ENCODE peak calls at places on chromosomes 5 and 9, in six cellular contexts. One of them, this sample, is unnamed.

GRCh38 chr9:2385746-2386145 is 235.8 kb upstream of the VLDLR start:
- DNase-seq in anterior cingulate cortex: no peak
- DNase-seq in stromal cell of bone marrow: no peak
- DNase-seq in aorta: no peak
- DNase-seq in NCI-H1092: no peak
- DNase-seq in NCI-H460: no peak
- DNase-seq in this sample: no peak

GRCh38 chr9:87337335-87338074 is 160.2 kb upstream of the DAPK1 start:
- DNase-seq in anterior cingulate cortex: no peak
- DNase-seq in stromal cell of bone marrow: no peak
- DNase-seq in aorta: no peak
- DNase-seq in NCI-H1092: peak; percentile 25
- DNase-seq in NCI-H460: no peak
- DNase-seq in this sample: no peak

GRCh38 chr9:128911529-128912035 is 9.2 kb upstream of the PHYHD1 start:
- DNase-seq in anterior cingulate cortex: no peak
- DNase-seq in stromal cell of bone marrow: no peak
- DNase-seq in aorta: peak; percentile 91
- DNase-seq in NCI-H1092: no peak
- DNase-seq in NCI-H460: no peak
- DNase-seq in this sample: peak; percentile 82

GRCh38 chr5:88930336-88930735 is 47.4 kb upstream of the MEF2C start:
- DNase-seq in anterior cingulate cortex: no peak
- DNase-seq in stromal cell of bone marrow: no peak
- DNase-seq in aorta: no peak
- DNase-seq in NCI-H1092: no peak
- DNase-seq in NCI-H460: no peak
- DNase-seq in this sample: no peak

GRCh38 chr5:11588803-11589202 is 315.4 kb downstream of the CTNND2 start:
- DNase-seq in anterior cingulate cortex: peak; percentile 58
- DNase-seq in stromal cell of bone marrow: no peak
- DNase-seq in aorta: no peak
- DNase-seq in NCI-H1092: no peak
- DNase-seq in NCI-H460: peak; percentile 59
- DNase-seq in this sample: no peak

GRCh38 chr5:65305913-65306312 is 175.8 kb downstream of the ADAMTS6 start:
- DNase-seq in anterior cingulate cortex: no peak
- DNase-seq in stromal cell of bone marrow: no peak
- DNase-seq in aorta: no peak
- DNase-seq in NCI-H1092: no peak
- DNase-seq in NCI-H460: no peak
- DNase-seq in this sample: no peak

GRCh38 chr5:132426525-132427138 is 57.1 kb downstream of the SLC22A5 start:
- DNase-seq in anterior cingulate cortex: no peak
- DNase-seq in stromal cell of bone marrow: peak; percentile 89
- DNase-seq in aorta: peak; percentile 94
- DNase-seq in NCI-H1092: no peak
- DNase-seq in NCI-H460: peak; percentile 26
- DNase-seq in this sample: peak; percentile 90

GRCh38 chr9:94507531-94508258 is 47.2 kb upstream of the PCAT7 start:
- DNase-seq in anterior cingulate cortex: no peak
- DNase-seq in stromal cell of bone marrow: no peak
- DNase-seq in aorta: no peak
- DNase-seq in NCI-H1092: no peak
- DNase-seq in NCI-H460: no peak
- DNase-seq in this sample: no peak

GRCh38 chr5:33890633-33891032 is 1.2 kb downstream of the ADAMTS12 start:
- DNase-seq in anterior cingulate cortex: no peak
- DNase-seq in stromal cell of bone marrow: no peak
- DNase-seq in aorta: no peak
- DNase-seq in NCI-H1092: no peak
- DNase-seq in NCI-H460: no peak
- DNase-seq in this sample: no peak

GRCh38 chr5:95631991-95632675 is 12.2 kb downstream of the GPR150 start:
- DNase-seq in anterior cingulate cortex: no peak
- DNase-seq in stromal cell of bone marrow: peak; percentile 73
- DNase-seq in aorta: peak; percentile 50
- DNase-seq in NCI-H1092: no peak
- DNase-seq in NCI-H460: no peak
- DNase-seq in this sample: no peak

GRCh38 chr5:58987193-58987592 is 404.3 kb downstream of the RAB3C start:
- DNase-seq in anterior cingulate cortex: no peak
- DNase-seq in stromal cell of bone marrow: no peak
- DNase-seq in aorta: no peak
- DNase-seq in NCI-H1092: no peak
- DNase-seq in NCI-H460: no peak
- DNase-seq in this sample: no peak

GRCh38 chr9:125994066-125994943 is 247.1 kb downstream of the PBX3 start:
- DNase-seq in anterior cingulate cortex: no peak
- DNase-seq in stromal cell of bone marrow: no peak
- DNase-seq in aorta: peak; percentile 42
- DNase-seq in NCI-H1092: no peak
- DNase-seq in NCI-H460: no peak
- DNase-seq in this sample: peak; percentile 20

GRCh38 chr5:67377651-67378050 is 181.1 kb upstream of the CD180 start:
- DNase-seq in anterior cingulate cortex: no peak
- DNase-seq in stromal cell of bone marrow: no peak
- DNase-seq in aorta: no peak
- DNase-seq in NCI-H1092: peak; percentile 5
- DNase-seq in NCI-H460: no peak
- DNase-seq in this sample: no peak

GRCh38 chr9:122779181-122779580 is 9.6 kb upstream of the OR5C1 start:
- DNase-seq in anterior cingulate cortex: no peak
- DNase-seq in stromal cell of bone marrow: no peak
- DNase-seq in aorta: no peak
- DNase-seq in NCI-H1092: no peak
- DNase-seq in NCI-H460: no peak
- DNase-seq in this sample: no peak

GRCh38 chr9:35726876-35727438 is 5.0 kb downstream of the TLN1 start:
- DNase-seq in anterior cingulate cortex: peak; percentile 9
- DNase-seq in stromal cell of bone marrow: no peak
- DNase-seq in aorta: peak; percentile 81
- DNase-seq in NCI-H1092: no peak
- DNase-seq in NCI-H460: no peak
- DNase-seq in this sample: no peak

GRCh38 chr5:126746290-126746689 is 30.6 kb upstream of the LMNB1 start:
- DNase-seq in anterior cingulate cortex: no peak
- DNase-seq in stromal cell of bone marrow: no peak
- DNase-seq in aorta: no peak
- DNase-seq in NCI-H1092: no peak
- DNase-seq in NCI-H460: no peak
- DNase-seq in this sample: no peak

GRCh38 chr5:61809651-61810050 is 477.6 kb downstream of the ZSWIM6 start:
- DNase-seq in anterior cingulate cortex: no peak
- DNase-seq in stromal cell of bone marrow: no peak
- DNase-seq in aorta: no peak
- DNase-seq in NCI-H1092: no peak
- DNase-seq in NCI-H460: no peak
- DNase-seq in this sample: no peak

GRCh38 chr5:149387081-149387611 is 8.1 kb upstream of the IL17B start:
- DNase-seq in anterior cingulate cortex: no peak
- DNase-seq in stromal cell of bone marrow: peak; percentile 57
- DNase-seq in aorta: no peak
- DNase-seq in NCI-H1092: no peak
- DNase-seq in NCI-H460: no peak
- DNase-seq in this sample: peak; percentile 62

GRCh38 chr9:69325409-69326212 is 596 bp downstream of the ENTREP1 start:
- DNase-seq in anterior cingulate cortex: no peak
- DNase-seq in stromal cell of bone marrow: no peak
- DNase-seq in aorta: no peak
- DNase-seq in NCI-H1092: no peak
- DNase-seq in NCI-H460: no peak
- DNase-seq in this sample: peak; percentile 47

GRCh38 chr5:125006011-125006685 is 259.7 kb upstream of the ZNF608 start:
- DNase-seq in anterior cingulate cortex: no peak
- DNase-seq in stromal cell of bone marrow: no peak
- DNase-seq in aorta: no peak
- DNase-seq in NCI-H1092: peak; percentile 45
- DNase-seq in NCI-H460: no peak
- DNase-seq in this sample: no peak

GRCh38 chr5:91059409-91059808 is 323.7 kb downstream of the ARRDC3 start:
- DNase-seq in anterior cingulate cortex: no peak
- DNase-seq in stromal cell of bone marrow: no peak
- DNase-seq in aorta: no peak
- DNase-seq in NCI-H1092: no peak
- DNase-seq in NCI-H460: no peak
- DNase-seq in this sample: no peak

GRCh38 chr9:86943223-86943870 is 4.0 kb downstream of the GAS1 start:
- DNase-seq in anterior cingulate cortex: no peak
- DNase-seq in stromal cell of bone marrow: no peak
- DNase-seq in aorta: no peak
- DNase-seq in NCI-H1092: no peak
- DNase-seq in NCI-H460: no peak
- DNase-seq in this sample: no peak

GRCh38 chr9:129895376-129896268 is 60.4 kb downstream of the USP20 start:
- DNase-seq in anterior cingulate cortex: no peak
- DNase-seq in stromal cell of bone marrow: no peak
- DNase-seq in aorta: no peak
- DNase-seq in NCI-H1092: no peak
- DNase-seq in NCI-H460: no peak
- DNase-seq in this sample: no peak

GRCh38 chr5:35859101-35859661 is 2.5 kb downstream of the IL7R start:
- DNase-seq in anterior cingulate cortex: no peak
- DNase-seq in stromal cell of bone marrow: peak; percentile 60
- DNase-seq in aorta: no peak
- DNase-seq in NCI-H1092: no peak
- DNase-seq in NCI-H460: no peak
- DNase-seq in this sample: no peak

GRCh38 chr5:72293495-72294055 is 26.5 kb downstream of the MRPS27 start:
- DNase-seq in anterior cingulate cortex: no peak
- DNase-seq in stromal cell of bone marrow: no peak
- DNase-seq in aorta: no peak
- DNase-seq in NCI-H1092: no peak
- DNase-seq in NCI-H460: no peak
- DNase-seq in this sample: no peak

GRCh38 chr9:124003636-124004349 is 7.8 kb upstream of the LHX2 start:
- DNase-seq in anterior cingulate cortex: no peak
- DNase-seq in stromal cell of bone marrow: no peak
- DNase-seq in aorta: no peak
- DNase-seq in NCI-H1092: no peak
- DNase-seq in NCI-H460: no peak
- DNase-seq in this sample: no peak

GRCh38 chr9:77595426-77596051 is 52.6 kb downstream of the GNA14 start:
- DNase-seq in anterior cingulate cortex: no peak
- DNase-seq in stromal cell of bone marrow: no peak
- DNase-seq in aorta: no peak
- DNase-seq in NCI-H1092: peak; percentile 31
- DNase-seq in NCI-H460: no peak
- DNase-seq in this sample: no peak